ENCODE peak calls at places on chromosomes 16 and 17, in five cellular contexts. T is K562, M is SK-N-SH, B is GM12878, Y is HepG2. V is an unnamed sample.

GRCh38 chr17:2421315-2422147 is 20.7 kb upstream of the MNT start:
- DNase-seq in T (no peak), M (no peak), B (no peak), Y (no peak), V (peak)

GRCh38 chr17:16926591-16927451 is 45.1 kb downstream of the TNFRSF13B start:
- DNase-seq in T (no peak), M (no peak), B (no peak), Y (no peak), V (no peak)

GRCh38 chr17:68435876-68436842 is 21.1 kb downstream of the WIPI1 start:
- DNase-seq in T (peak), M (peak), B (no peak), Y (peak), V (peak)

GRCh38 chr17:44972953-44973352 is 4.8 kb upstream of the C1QL1 start:
- DNase-seq in T (no peak), M (no peak), B (no peak), Y (peak), V (peak)

GRCh38 chr16:88726981-88727380 is 20.7 kb downstream of the CTU2 start:
- DNase-seq in T (no peak), M (no peak), B (no peak), Y (no peak), V (no peak)

GRCh38 chr16:50747206-50747956 is 5.5 kb downstream of the CYLD start:
- DNase-seq in T (no peak), M (peak), B (peak), Y (peak), V (peak)

GRCh38 chr16:8853150-8853549 is 15.7 kb downstream of the CARHSP1 start:
- DNase-seq in T (no peak), M (no peak), B (no peak), Y (no peak), V (no peak)

GRCh38 chr17:57976594-57976993 is 11.5 kb downstream of the VEZF1 start:
- DNase-seq in T (no peak), M (no peak), B (no peak), Y (no peak), V (no peak)

GRCh38 chr16:54285414-54286066 is 1.0 kb downstream of the IRX3 start:
- DNase-seq in T (no peak), M (peak), B (no peak), Y (peak), V (peak)

GRCh38 chr16:47970291-47970931 is 185.4 kb downstream of the ABCC12 start:
- DNase-seq in T (peak), M (no peak), B (no peak), Y (peak), V (peak)

GRCh38 chr17:39208893-39209292 is 8.8 kb downstream of the RPL19 start:
- DNase-seq in T (peak), M (no peak), B (no peak), Y (no peak), V (peak)

GRCh38 chr16:81873843-81874752 is 95.0 kb downstream of the PLCG2 start:
- DNase-seq in T (peak), M (peak), B (no peak), Y (peak), V (peak)

GRCh38 chr16:51500306-51500705 is 349.2 kb upstream of the SALL1 start:
- DNase-seq in T (no peak), M (no peak), B (no peak), Y (no peak), V (peak)

GRCh38 chr16:80586476-80586875 is 45.7 kb downstream of the DYNLRB2 start:
- DNase-seq in T (no peak), M (no peak), B (no peak), Y (no peak), V (no peak)

GRCh38 chr17:2903193-2903974 is 107.1 kb downstream of the RAP1GAP2 start:
- DNase-seq in T (no peak), M (no peak), B (no peak), Y (peak), V (no peak)

GRCh38 chr16:56632160-56632847 is at the start of gene MT1M:
- DNase-seq in T (no peak), M (peak), B (no peak), Y (no peak), V (no peak)

GRCh38 chr16:89057738-89058137 is 35.9 kb upstream of the ACSF3 start:
- DNase-seq in T (no peak), M (no peak), B (no peak), Y (no peak), V (no peak)

GRCh38 chr17:11986939-11987329 is 10.3 kb downstream of the ZNF18 start:
- DNase-seq in T (peak), M (peak), B (no peak), Y (peak), V (peak)

GRCh38 chr17:81556175-81556691 is 4.1 kb upstream of the FAAP100 start:
- DNase-seq in T (no peak), M (no peak), B (no peak), Y (peak), V (peak)

DNA sequence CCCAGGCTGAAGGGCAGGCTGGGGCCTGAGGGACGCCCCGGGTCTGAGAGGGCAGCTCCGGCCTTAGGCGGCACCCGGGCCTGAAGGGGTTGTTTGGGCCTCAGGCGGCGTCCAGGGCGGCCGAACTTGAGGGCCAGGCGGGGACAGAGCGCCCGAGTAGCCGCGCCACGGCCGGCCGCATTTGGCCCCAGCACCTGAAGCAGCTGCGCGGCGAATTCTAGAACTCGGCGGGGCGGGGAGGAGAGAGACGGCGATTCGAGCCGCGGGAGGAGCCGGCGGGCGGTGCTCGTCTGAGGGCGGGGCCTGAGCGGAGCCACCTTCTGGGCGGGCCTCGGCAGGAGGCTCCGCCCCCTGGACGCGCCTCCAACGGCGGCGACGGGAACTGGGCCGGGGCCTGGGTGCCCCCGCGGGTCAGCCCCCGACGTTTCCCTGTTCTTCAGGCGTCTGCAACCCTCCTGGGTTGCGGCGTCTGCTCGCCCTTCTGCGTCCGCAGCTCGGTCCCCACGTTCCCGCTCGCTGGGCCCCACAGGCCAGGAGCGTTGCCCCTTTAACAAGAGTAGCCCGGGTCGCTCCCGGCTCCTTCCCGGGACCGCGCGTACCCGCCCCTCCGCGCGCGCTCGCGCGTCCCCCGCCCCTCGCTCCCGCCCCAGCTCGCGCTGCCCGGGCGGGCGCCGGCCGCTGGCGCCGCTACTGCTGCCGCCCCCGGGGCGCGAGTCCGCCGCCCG is at the start of the genes INCA1 and KIF1C:
- DNase-seq in T (peak), M (peak), B (peak), Y (peak), V (peak)
- TF ChIP-seq SMC3 in T (no peak), M (no peak), B (no peak), Y (no peak), V (no peak)

GRCh38 chr17:56173958-56174357 is 20.7 kb downstream of the ANKFN1 start:
- DNase-seq in T (no peak), M (no peak), B (no peak), Y (no peak), V (no peak)

GRCh38 chr17:56178203-56178602 is 24.9 kb downstream of the ANKFN1 start:
- DNase-seq in T (no peak), M (no peak), B (no peak), Y (no peak), V (no peak)

GRCh38 chr17:56175299-56175935 is 22.1 kb downstream of the ANKFN1 start:
- DNase-seq in T (no peak), M (no peak), B (no peak), Y (no peak), V (no peak)

GRCh38 chr17:56174421-56174820 is 21.1 kb downstream of the ANKFN1 start:
- DNase-seq in T (no peak), M (no peak), B (no peak), Y (no peak), V (no peak)

GRCh38 chr17:56176101-56176500 is 22.8 kb downstream of the ANKFN1 start:
- DNase-seq in T (no peak), M (no peak), B (no peak), Y (no peak), V (no peak)
- H3K27ac ChIP-seq in T (no peak), M (no peak), B (no peak), Y (no peak), V (no peak)

GRCh38 chr16:86455116-86455515 is 55.2 kb upstream of the FOXF1 start:
- DNase-seq in T (no peak), M (no peak), B (no peak), Y (no peak), V (no peak)

GRCh38 chr16:86459266-86459665 is 51.1 kb upstream of the FOXF1 start:
- DNase-seq in T (no peak), M (no peak), B (no peak), Y (no peak), V (no peak)

GRCh38 chr16:86458457-86458777 is 51.9 kb upstream of the FOXF1 start:
- DNase-seq in T (no peak), M (no peak), B (no peak), Y (no peak), V (no peak)

GRCh38 chr16:86455609-86456008 is 54.7 kb upstream of the FOXF1 start:
- DNase-seq in T (no peak), M (no peak), B (no peak), Y (no peak), V (no peak)

DNA sequence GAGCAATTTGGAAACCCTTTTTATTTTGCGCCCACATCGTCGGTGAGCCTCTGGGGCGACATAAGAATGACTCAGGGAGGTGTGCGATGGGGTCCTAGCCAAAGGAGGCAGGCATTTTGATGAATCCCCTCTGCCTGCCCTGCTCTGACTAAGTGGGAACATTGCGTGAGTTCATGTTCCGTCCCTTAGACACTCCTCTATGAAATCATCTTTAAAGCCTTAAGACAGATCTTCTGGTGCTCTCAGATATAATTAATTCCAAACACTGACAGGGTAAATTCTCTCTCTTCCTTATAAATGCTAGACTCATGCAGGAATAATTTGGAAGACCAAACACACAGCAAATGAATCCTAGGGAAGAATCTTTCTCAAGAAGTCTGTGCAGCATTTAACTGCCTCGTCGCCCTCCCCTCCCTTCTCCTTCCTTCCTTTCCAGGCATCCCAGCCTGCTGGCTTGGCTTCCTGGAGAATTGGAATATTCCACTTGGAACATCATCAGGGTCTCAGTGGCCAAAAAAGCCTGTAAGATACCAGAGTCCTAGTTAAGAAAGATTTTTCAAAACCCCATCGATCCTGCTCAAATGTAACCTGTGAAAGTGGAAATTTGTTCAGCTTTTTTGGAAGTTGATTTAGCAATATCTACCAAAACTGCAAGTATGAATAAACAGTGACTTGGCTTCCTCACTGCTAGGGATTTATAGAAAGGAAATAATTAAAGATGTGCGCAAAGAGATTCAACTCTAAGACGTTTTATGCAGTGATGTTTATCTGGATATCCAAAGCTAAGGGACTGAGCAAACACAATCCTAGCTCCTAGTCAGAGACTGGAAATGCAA is 52.5 kb upstream of the FOXF1 start:
- DNase-seq in T (no peak), M (no peak), B (no peak), Y (no peak), V (no peak)
- TF ChIP-seq MAX in T (no peak), M (no peak), B (no peak), Y (no peak), V (no peak)

GRCh38 chr16:11738742-11739544 is 3.7 kb downstream of the TXNDC11 start:
- DNase-seq in T (no peak), M (no peak), B (no peak), Y (no peak), V (no peak)
- TF ChIP-seq SMC3 in T (no peak), M (no peak), B (no peak), Y (no peak), V (no peak)

DNA sequence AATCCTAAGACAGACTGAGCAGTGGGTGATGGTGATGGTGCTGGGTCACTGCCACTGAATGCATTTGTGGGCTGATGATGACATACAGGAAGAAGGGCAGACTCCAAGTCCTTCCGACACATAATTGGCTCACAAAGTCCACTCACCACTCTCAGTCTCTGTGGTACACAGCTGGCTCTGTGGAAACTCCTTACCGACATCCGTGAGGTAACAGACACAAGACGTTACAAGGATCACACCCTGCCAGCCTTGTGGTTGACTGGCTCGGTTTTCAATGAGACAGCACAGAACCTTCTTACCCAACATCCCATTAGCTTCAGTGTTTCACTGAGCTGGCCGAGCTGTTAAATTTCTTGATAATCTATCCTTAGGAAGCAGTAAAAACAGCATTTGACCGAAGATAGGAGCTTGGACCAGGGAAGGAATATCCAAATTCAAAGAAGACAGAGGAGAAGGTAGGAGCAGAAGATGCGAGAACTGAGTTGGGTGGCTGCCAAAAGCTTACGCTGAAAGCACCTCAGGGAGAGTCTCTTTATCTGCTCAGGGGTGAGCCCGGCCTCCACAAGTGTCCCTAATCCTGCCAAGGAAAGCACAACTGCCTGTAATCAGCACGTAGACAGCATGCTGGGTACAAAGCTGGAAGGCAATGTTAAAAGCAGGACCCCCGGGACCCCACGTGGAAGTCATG is 5.5 kb upstream of the MXRA7 start:
- DNase-seq in T (no peak), M (no peak), B (no peak), Y (no peak), V (no peak)
- H3K27ac ChIP-seq in T (peak), M (peak), B (no peak), Y (no peak), V (no peak)

DNA sequence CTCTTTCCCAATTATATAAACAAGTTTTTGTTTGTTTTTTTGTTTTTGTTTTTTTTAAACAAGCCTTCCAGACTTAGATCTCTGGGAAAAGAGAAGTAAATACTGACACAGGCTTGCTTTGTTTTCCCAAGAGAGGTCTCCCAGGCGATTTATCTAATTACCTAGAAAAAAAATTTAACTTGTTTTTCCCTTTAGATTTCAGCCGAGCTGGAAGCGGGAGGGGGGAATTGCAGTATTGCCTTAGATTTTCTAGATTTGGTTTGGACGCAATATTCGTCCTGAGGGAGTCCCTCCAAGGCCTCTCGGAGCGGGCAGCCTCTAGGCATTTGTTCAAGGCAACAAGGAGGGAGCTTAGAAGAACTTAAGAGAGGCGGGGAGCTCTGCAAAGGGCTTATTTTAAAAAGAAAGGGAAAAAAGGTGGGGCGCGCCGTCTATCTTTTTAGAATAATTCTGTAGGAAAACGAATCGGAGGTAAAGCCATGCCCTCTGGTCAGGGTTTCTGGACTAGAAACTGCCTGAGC is 479 bp upstream of the TMEM94 start:
- DNase-seq in T (no peak), M (peak), B (no peak), Y (no peak), V (no peak)
- TF ChIP-seq MAX in T (no peak), M (no peak), B (no peak), Y (no peak), V (no peak)

GRCh38 chr17:61997649-61998048 is 67.4 kb downstream of the MED13 start:
- DNase-seq in T (no peak), M (no peak), B (no peak), Y (no peak), V (no peak)
- TF ChIP-seq SMC3 in T (no peak), M (no peak), B (no peak), Y (no peak), V (no peak)